ENCODE peak calls at places on chromosomes 16 and 17, in four cellular contexts. M, V, J and R are unnamed samples.

GRCh38 chr17:732788-733720 is 658 bp downstream of the TLCD3A start:
- DNase-seq in V (no peak), J (peak; percentile 15), M (no peak), R (peak; percentile 36)

GRCh38 chr17:49514374-49514738 is 19.3 kb downstream of the NGFR start:
- DNase-seq in J (no peak), M (no peak), V (peak; percentile 64), R (no peak)

GRCh38 chr17:72116692-72117469 is 3.9 kb upstream of the SOX9 start:
- DNase-seq in J (no peak), V (no peak), M (no peak), R (no peak)

GRCh38 chr16:2246301-2246885 is 5.0 kb downstream of the ECI1 start:
- DNase-seq in J (no peak), M (no peak), V (no peak), R (no peak)

GRCh38 chr17:56604691-56605090 is 11.2 kb downstream of the NOG start:
- DNase-seq in M (no peak), V (no peak), J (no peak), R (no peak)

GRCh38 chr17:47733047-47733413 is at the start of gene TBX21:
- DNase-seq in M (no peak), V (peak; percentile 69), J (peak; percentile 88), R (peak; percentile 57)

GRCh38 chr17:9432867-9433495 is 142.6 kb downstream of the STX8 start:
- DNase-seq in J (no peak), M (no peak), V (no peak), R (no peak)

GRCh38 chr16:69131749-69132423 is 502 bp downstream of the CHTF8 start:
- DNase-seq in J (no peak), V (peak; percentile 87), M (no peak), R (peak; percentile 79)

GRCh38 chr16:1180772-1181714 is 28.1 kb downstream of the CACNA1H start:
- DNase-seq in V (peak; percentile 96), M (no peak), J (no peak), R (peak; percentile 67)

GRCh38 chr17:34542700-34543336 is 36.6 kb upstream of the TMEM132E start:
- DNase-seq in M (no peak), J (peak; percentile 48), V (no peak), R (no peak)

GRCh38 chr16:10870137-10870776 is 6.7 kb upstream of the CIITA start:
- DNase-seq in M (no peak), V (no peak), J (no peak), R (no peak)

GRCh38 chr16:252366-253337 is 18.0 kb downstream of the FAM234A start:
- DNase-seq in J (peak; percentile 34), M (no peak), V (no peak), R (no peak)

GRCh38 chr17:40251576-40251975 is 32.5 kb downstream of the WIPF2 start:
- DNase-seq in V (no peak), J (no peak), M (peak; percentile 80), R (no peak)

GRCh38 chr17:82737981-82738877 is 2.8 kb downstream of the FN3K start:
- DNase-seq in M (no peak), J (no peak), V (no peak), R (peak; percentile 83)

GRCh38 chr16:65024649-65025243 is 97.1 kb downstream of the CDH11 start:
- DNase-seq in J (no peak), M (no peak), V (no peak), R (no peak)

GRCh38 chr16:2519711-2520080 is 475 bp upstream of the AMDHD2 start:
- DNase-seq in M (no peak), V (no peak), J (no peak), R (no peak)

GRCh38 chr17:18105595-18105994 is 3.0 kb upstream of the MYO15A start:
- DNase-seq in J (no peak), M (no peak), V (no peak), R (no peak)

GRCh38 chr17:36601303-36602029 is at the start of gene MRM1:
- DNase-seq in J (peak; percentile 80), V (peak; percentile 96), M (peak; percentile 87), R (peak; percentile 94)

GRCh38 chr17:36598951-36599401 is 2.4 kb upstream of the MRM1 start:
- DNase-seq in V (no peak), M (no peak), J (no peak), R (no peak)

GRCh38 chr17:36600936-36601302 is 464 bp upstream of the MRM1 start:
- DNase-seq in J (no peak), M (no peak), V (no peak), R (no peak)

GRCh38 chr17:36599546-36600250 is 1.7 kb upstream of the MRM1 start:
- DNase-seq in M (no peak), V (no peak), J (no peak), R (no peak)

DNA sequence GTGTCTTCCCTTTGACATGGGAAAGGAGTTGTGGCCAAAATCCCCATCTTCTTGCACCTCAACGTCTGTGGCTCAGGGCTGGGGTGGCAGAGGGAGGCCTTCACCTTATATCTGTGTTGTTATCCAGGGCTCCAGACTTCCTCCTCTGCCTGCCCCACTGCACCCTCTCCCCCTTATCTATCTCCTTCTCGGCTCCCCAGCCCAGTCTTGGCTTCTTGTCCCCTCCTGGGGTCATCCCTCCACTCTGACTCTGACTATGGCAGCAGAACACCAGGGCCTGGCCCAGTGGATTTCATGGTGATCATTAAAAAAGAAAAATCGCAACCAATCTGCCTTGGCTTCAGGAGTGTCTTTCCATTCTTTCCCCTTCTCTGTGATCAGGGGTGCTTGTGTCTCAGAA is 906 bp upstream of the MRM1 start:
- DNase-seq in V (no peak), M (no peak), J (no peak), R (no peak)
- H3K4me3 ChIP-seq in V (peak overlapping the region; percentile 68), M (peak overlapping the region; percentile 88), J (peak overlapping the region; percentile 86), R (peak overlapping the region; percentile 89)

GRCh38 chr16:67144943-67145342 is 5.9 kb downstream of the B3GNT9 start:
- DNase-seq in M (no peak), J (no peak), V (no peak), R (no peak)

GRCh38 chr16:67146523-67147357 is 4.1 kb downstream of the B3GNT9 start:
- DNase-seq in J (no peak), V (no peak), M (no peak), R (no peak)

GRCh38 chr16:67148221-67148620 is 2.6 kb downstream of the B3GNT9 start:
- DNase-seq in M (no peak), J (no peak), V (no peak), R (no peak)

GRCh38 chr16:67147437-67148140 is 3.2 kb downstream of the B3GNT9 start:
- DNase-seq in M (no peak), V (no peak), J (no peak), R (no peak)

DNA sequence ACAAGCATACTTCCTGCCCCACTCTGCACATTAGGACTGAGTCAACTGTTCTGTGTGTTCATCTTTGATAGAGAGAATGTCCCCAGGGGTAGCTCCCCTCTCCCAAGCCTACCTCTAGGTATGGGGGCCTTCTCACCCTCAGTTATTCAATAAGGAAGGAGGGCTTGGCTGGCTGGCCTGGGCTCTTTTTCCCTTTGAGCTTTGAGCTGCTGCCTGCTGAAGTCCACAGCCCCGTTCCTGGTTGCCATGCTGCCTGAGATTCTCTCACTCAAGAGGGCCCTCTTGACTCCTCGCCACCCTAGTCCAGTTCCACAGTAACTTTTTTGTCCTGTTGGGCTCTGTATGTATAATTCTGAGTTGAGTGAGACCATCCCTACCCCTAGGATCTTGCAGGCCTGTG is 5.1 kb downstream of the B3GNT9 start:
- DNase-seq in M (no peak), V (no peak), J (no peak), R (no peak)
- H3K4me3 ChIP-seq in M (no peak overlapping the region), V (no peak overlapping the region), J (no peak overlapping the region), R (no peak overlapping the region)

GRCh38 chr17:76255801-76256429 is 9.2 kb upstream of the UBALD2 start:
- DNase-seq in M (no peak), V (peak; percentile 10), J (no peak), R (no peak)

GRCh38 chr17:76250141-76250540 is 9.8 kb upstream of the RNF157 start:
- DNase-seq in J (no peak), M (no peak), V (peak; percentile 9), R (no peak)

GRCh38 chr17:76251478-76252039 is 11.3 kb upstream of the RNF157 start:
- DNase-seq in J (no peak), V (peak; percentile 27), M (no peak), R (no peak)

GRCh38 chr17:76254275-76254674 is 10.9 kb upstream of the UBALD2 start:
- DNase-seq in V (peak; percentile 1), J (no peak), M (no peak), R (no peak)

GRCh38 chr17:76252040-76252954 is 12.0 kb upstream of the RNF157 start:
- DNase-seq in M (no peak), V (peak; percentile 77), J (peak; percentile 57), R (no peak)
- H3K4me3 ChIP-seq in M (no peak overlapping the region), V (no peak overlapping the region), J (peak overlapping the region; percentile 3), R (no peak overlapping the region)

GRCh38 chr17:31582151-31582907 is 190.9 kb downstream of the RAB11FIP4 start:
- DNase-seq in J (no peak), M (no peak), V (peak; percentile 87), R (peak; percentile 62)

GRCh38 chr17:31580331-31581021 is 189.0 kb downstream of the RAB11FIP4 start:
- DNase-seq in J (no peak), V (peak; percentile 90), M (no peak), R (no peak)

GRCh38 chr17:31581491-31581890 is 190.0 kb downstream of the RAB11FIP4 start:
- DNase-seq in M (no peak), J (no peak), V (peak; percentile 91), R (peak; percentile 37)

GRCh38 chr17:31579265-31579664 is 187.8 kb downstream of the RAB11FIP4 start:
- DNase-seq in M (no peak), V (no peak), J (no peak), R (no peak)

DNA sequence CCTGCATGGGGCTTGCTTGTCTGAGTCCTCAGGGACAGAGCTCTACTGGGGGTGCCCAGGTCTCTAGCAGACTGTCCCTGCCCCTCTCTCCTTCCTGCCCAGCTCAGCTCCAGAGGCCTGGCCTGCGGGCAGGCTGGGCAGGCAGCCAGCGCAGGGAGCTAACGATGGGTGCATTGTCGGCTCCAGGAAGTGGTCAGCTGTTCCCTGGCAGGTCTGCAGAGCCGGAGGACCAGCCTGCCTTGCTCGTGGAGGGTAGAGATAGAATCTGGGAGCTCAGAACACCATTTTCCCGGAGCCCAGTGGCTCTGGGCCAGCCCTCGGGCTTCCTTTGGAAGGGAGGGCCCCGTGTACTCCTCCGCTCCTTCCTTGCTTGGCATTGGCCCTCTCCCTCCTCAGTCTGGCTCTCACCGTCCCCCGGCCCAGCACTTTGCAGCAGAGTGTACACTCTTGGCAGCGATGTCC is 189.6 kb downstream of the RAB11FIP4 start:
- DNase-seq in J (no peak), M (no peak), V (peak; percentile 92), R (peak; percentile 78)
- H3K4me3 ChIP-seq in J (no peak overlapping the region), M (no peak overlapping the region), V (peak overlapping the region; percentile 12), R (peak overlapping the region; percentile 48)